ENCODE peak calls at places on chromosomes 4 and X, in four cellular contexts. One of them, this sample, is unnamed.

GRCh38 chr4:140186651-140187315 is 32.8 kb upstream of the MAML3 start:
- DNase-seq in body of pancreas: peak; percentile 34
- DNase-seq in psoas muscle: no peak
- DNase-seq in left ventricle myocardium inferior: no peak
- DNase-seq in this sample: no peak

GRCh38 chr4:54400802-54401201 is 171.7 kb downstream of the PDGFRA start:
- DNase-seq in body of pancreas: no peak
- DNase-seq in psoas muscle: no peak
- DNase-seq in left ventricle myocardium inferior: no peak
- DNase-seq in this sample: no peak

GRCh38 chr4:33467291-33467690 is 2747.1 kb downstream of the PCDH7 start:
- DNase-seq in left ventricle myocardium inferior: no peak
- DNase-seq in body of pancreas: no peak
- DNase-seq in psoas muscle: no peak
- DNase-seq in this sample: no peak

GRCh38 chr4:109873791-109874514 is 26.0 kb downstream of the LRIT3 start:
- DNase-seq in psoas muscle: no peak
- DNase-seq in left ventricle myocardium inferior: no peak
- DNase-seq in body of pancreas: peak; percentile 39
- DNase-seq in this sample: no peak

GRCh38 chr4:139599594-139600374 is 43.8 kb upstream of the SETD7 start:
- DNase-seq in body of pancreas: no peak
- DNase-seq in left ventricle myocardium inferior: no peak
- DNase-seq in psoas muscle: no peak
- DNase-seq in this sample: no peak

GRCh38 chr4:141391293-141391692 is 170.6 kb downstream of the ZNF330 start:
- DNase-seq in body of pancreas: no peak
- DNase-seq in left ventricle myocardium inferior: no peak
- DNase-seq in psoas muscle: no peak
- DNase-seq in this sample: no peak

GRCh38 chr4:88514557-88515511 is 8.7 kb downstream of the PYURF start:
- DNase-seq in left ventricle myocardium inferior: no peak
- DNase-seq in body of pancreas: peak; percentile 25
- DNase-seq in psoas muscle: no peak
- DNase-seq in this sample: no peak

GRCh38 chrX:45774961-45775360 is 574.3 kb upstream of the DIPK2B start:
- DNase-seq in body of pancreas: no peak
- DNase-seq in left ventricle myocardium inferior: no peak
- DNase-seq in psoas muscle: no peak
- DNase-seq in this sample: no peak

GRCh38 chrX:135396109-135396508 is 25.6 kb upstream of the SMIM10L2A start:
- DNase-seq in body of pancreas: no peak
- DNase-seq in psoas muscle: no peak
- DNase-seq in left ventricle myocardium inferior: no peak
- DNase-seq in this sample: no peak

GRCh38 chr4:147059064-147059731 is 113.5 kb upstream of the TTC29 start:
- DNase-seq in body of pancreas: no peak
- DNase-seq in left ventricle myocardium inferior: no peak
- DNase-seq in psoas muscle: no peak
- DNase-seq in this sample: no peak

GRCh38 chr4:4574052-4574451 is 32.2 kb upstream of the STX18 start:
- DNase-seq in psoas muscle: no peak
- DNase-seq in body of pancreas: no peak
- DNase-seq in left ventricle myocardium inferior: no peak
- DNase-seq in this sample: no peak

GRCh38 chr4:153349206-153349805 is 4.8 kb downstream of the MND1 start:
- DNase-seq in left ventricle myocardium inferior: no peak
- DNase-seq in psoas muscle: no peak
- DNase-seq in body of pancreas: no peak
- DNase-seq in this sample: no peak

GRCh38 chrX:123167621-123168020 is 16.5 kb upstream of the GRIA3 start:
- DNase-seq in left ventricle myocardium inferior: no peak
- DNase-seq in body of pancreas: no peak
- DNase-seq in psoas muscle: no peak
- DNase-seq in this sample: no peak

GRCh38 chr4:75705198-75705712 is 19.1 kb upstream of the USO1 start:
- DNase-seq in body of pancreas: no peak
- DNase-seq in left ventricle myocardium inferior: no peak
- DNase-seq in psoas muscle: no peak
- DNase-seq in this sample: no peak

GRCh38 chr4:127048371-127049085 is 584.2 kb upstream of the INTU start:
- DNase-seq in left ventricle myocardium inferior: no peak
- DNase-seq in psoas muscle: no peak
- DNase-seq in body of pancreas: no peak
- DNase-seq in this sample: no peak

GRCh38 chr4:124037236-124037635 is 640.6 kb downstream of the SPRY1 start:
- DNase-seq in psoas muscle: no peak
- DNase-seq in body of pancreas: no peak
- DNase-seq in left ventricle myocardium inferior: no peak
- DNase-seq in this sample: no peak

GRCh38 chrX:154327026-154327820 is 31.6 kb downstream of the TKTL1 start:
- DNase-seq in body of pancreas: peak; percentile 32
- DNase-seq in psoas muscle: no peak
- DNase-seq in left ventricle myocardium inferior: no peak
- DNase-seq in this sample: peak; percentile 87

GRCh38 chr4:166239354-166239753 is 366.3 kb downstream of the TLL1 start:
- DNase-seq in left ventricle myocardium inferior: no peak
- DNase-seq in body of pancreas: no peak
- DNase-seq in psoas muscle: no peak
- DNase-seq in this sample: no peak

GRCh38 chr4:87838207-87838606 is 5.4 kb downstream of the MEPE start:
- DNase-seq in psoas muscle: no peak
- DNase-seq in body of pancreas: no peak
- DNase-seq in left ventricle myocardium inferior: no peak
- DNase-seq in this sample: no peak

GRCh38 chr4:119823891-119824290 is 195.3 kb upstream of the PDE5A start:
- DNase-seq in body of pancreas: no peak
- DNase-seq in psoas muscle: no peak
- DNase-seq in left ventricle myocardium inferior: no peak
- DNase-seq in this sample: no peak

GRCh38 chr4:3303840-3304715 is 11.3 kb downstream of the RGS12 start:
- DNase-seq in body of pancreas: no peak
- DNase-seq in left ventricle myocardium inferior: no peak
- DNase-seq in psoas muscle: no peak
- DNase-seq in this sample: no peak

GRCh38 chr4:54967289-54967688 is 158.1 kb downstream of the KDR start:
- DNase-seq in body of pancreas: no peak
- DNase-seq in left ventricle myocardium inferior: no peak
- DNase-seq in psoas muscle: no peak
- DNase-seq in this sample: no peak

GRCh38 chrX:45758738-45759397 is 558.2 kb upstream of the DIPK2B start:
- DNase-seq in left ventricle myocardium inferior: no peak
- DNase-seq in psoas muscle: no peak
- DNase-seq in body of pancreas: no peak
- DNase-seq in this sample: peak; percentile 80

GRCh38 chr4:32002037-32002747 is 1282.0 kb downstream of the PCDH7 start:
- DNase-seq in body of pancreas: no peak
- DNase-seq in psoas muscle: no peak
- DNase-seq in left ventricle myocardium inferior: no peak
- DNase-seq in this sample: no peak

GRCh38 chrX:96776966-96777365 is 92.3 kb downstream of the DIAPH2 start:
- DNase-seq in body of pancreas: no peak
- DNase-seq in left ventricle myocardium inferior: no peak
- DNase-seq in psoas muscle: no peak
- DNase-seq in this sample: no peak

GRCh38 chr4:33998204-33998603 is 2246.1 kb downstream of the ARAP2 start:
- DNase-seq in psoas muscle: no peak
- DNase-seq in left ventricle myocardium inferior: no peak
- DNase-seq in body of pancreas: no peak
- DNase-seq in this sample: no peak

GRCh38 chr4:127997534-127998388 is 32.6 kb downstream of the ABHD18 start:
- DNase-seq in psoas muscle: no peak
- DNase-seq in left ventricle myocardium inferior: no peak
- DNase-seq in body of pancreas: peak; percentile 39
- DNase-seq in this sample: peak; percentile 61

GRCh38 chr4:101599620-101600019 is 190.9 kb upstream of the BANK1 start:
- DNase-seq in psoas muscle: no peak
- DNase-seq in left ventricle myocardium inferior: no peak
- DNase-seq in body of pancreas: no peak
- DNase-seq in this sample: no peak

GRCh38 chrX:11666180-11666579 is 460 bp upstream of the ARHGAP6 start:
- DNase-seq in left ventricle myocardium inferior: no peak
- DNase-seq in body of pancreas: no peak
- DNase-seq in psoas muscle: peak; percentile 54
- DNase-seq in this sample: no peak

DNA sequence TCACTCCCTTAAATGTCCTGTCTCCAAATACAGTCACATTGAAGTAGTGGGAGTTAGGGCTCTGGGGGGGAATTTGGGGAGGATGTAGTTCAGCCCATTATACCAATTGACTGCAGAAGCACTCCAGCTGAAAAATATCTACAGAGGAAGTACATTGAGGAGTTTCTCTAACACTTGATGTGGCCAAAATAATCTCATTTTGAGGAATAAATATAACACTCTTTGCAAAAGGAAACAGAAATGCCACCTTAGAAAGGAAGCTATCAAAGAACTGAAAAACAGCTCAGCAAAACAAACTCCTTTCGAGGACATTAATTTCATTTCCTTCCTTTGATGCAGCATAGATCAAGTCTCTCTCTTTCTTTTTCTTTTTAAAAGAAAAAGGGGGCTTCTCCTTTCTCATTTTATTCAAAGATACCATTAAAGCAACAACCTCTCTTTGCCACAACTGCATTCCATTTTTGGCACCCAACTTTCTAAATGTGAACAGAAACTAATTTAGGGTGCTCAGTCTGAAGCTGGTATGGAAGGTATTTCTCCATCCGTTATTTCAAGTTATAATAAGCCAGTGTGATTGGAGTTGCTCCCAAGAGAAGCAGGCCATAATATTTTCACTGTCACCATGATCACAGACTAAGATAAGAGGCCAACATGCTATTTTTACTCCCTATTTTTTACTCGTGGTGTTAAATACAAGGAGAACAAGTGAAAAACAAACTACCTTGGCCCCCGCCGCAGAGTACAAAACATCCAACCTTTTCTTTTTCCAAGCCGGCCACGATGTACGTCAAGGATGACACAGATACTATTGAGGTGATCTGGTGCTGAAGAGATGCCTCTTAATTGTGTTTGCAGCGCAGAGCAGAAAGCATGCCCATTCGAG is 230.4 kb upstream of the GATB start:
- DNase-seq in body of pancreas: no peak
- DNase-seq in left ventricle myocardium inferior: no peak
- DNase-seq in psoas muscle: no peak
- DNase-seq in this sample: no peak
- H3K27ac ChIP-seq in body of pancreas: no peak overlapping the region
- H3K27ac ChIP-seq in left ventricle myocardium inferior: peak overlapping the region; percentile 60
- H3K27ac ChIP-seq in psoas muscle: no peak overlapping the region
- H3K27ac ChIP-seq in this sample: peak overlapping the region; percentile 58

DNA sequence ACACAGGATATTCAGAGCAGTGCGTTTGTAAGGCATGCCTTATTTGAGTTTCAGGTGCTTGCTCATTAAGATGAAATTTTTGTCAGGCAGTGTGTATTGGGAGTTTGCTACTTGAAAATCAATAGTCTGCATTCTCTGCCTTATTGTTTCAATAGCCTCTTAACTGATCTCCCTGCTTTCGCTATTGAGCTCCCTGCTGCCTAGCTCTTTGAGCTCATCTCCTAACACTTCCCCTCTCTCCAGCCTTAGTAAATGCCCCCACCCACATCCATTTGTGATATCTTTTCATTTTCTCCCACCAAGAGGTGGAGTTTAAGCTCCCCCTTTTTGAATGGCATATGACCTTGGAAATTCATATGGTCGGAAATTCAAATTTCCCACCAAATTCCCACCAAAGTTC is 256.6 kb downstream of the IL1RAPL1 start:
- DNase-seq in left ventricle myocardium inferior: no peak
- DNase-seq in psoas muscle: no peak
- DNase-seq in body of pancreas: no peak
- DNase-seq in this sample: no peak
- H3K4me3 ChIP-seq in left ventricle myocardium inferior: no peak overlapping the region
- H3K4me3 ChIP-seq in psoas muscle: no peak overlapping the region
- H3K4me3 ChIP-seq in body of pancreas: no peak overlapping the region
- H3K4me3 ChIP-seq in this sample: no peak overlapping the region

DNA sequence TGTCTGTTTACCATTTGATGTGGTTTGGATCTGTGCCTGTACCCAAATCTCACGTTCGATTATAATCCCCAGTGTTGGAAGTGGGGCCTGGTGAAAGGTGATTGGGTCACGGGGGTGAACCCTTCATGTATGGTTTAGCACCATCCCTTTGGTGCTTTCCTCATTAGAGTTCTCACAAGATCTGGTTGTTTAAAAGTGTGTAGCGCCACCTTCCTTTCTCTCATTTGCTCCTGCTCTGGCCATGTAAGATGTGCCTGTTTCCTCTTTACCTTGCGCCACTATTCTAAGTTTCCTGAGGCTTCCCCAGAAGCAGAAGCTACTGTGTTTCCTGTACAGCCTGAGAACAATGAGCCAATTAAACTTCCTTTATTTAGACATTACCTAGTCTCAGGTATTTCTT is 610.7 kb upstream of the ADGRL3 start:
- DNase-seq in psoas muscle: no peak
- DNase-seq in body of pancreas: no peak
- DNase-seq in left ventricle myocardium inferior: no peak
- DNase-seq in this sample: no peak
- H3K27ac ChIP-seq in psoas muscle: no peak overlapping the region
- H3K27ac ChIP-seq in body of pancreas: no peak overlapping the region
- H3K27ac ChIP-seq in left ventricle myocardium inferior: no peak overlapping the region
- H3K27ac ChIP-seq in this sample: no peak overlapping the region

DNA sequence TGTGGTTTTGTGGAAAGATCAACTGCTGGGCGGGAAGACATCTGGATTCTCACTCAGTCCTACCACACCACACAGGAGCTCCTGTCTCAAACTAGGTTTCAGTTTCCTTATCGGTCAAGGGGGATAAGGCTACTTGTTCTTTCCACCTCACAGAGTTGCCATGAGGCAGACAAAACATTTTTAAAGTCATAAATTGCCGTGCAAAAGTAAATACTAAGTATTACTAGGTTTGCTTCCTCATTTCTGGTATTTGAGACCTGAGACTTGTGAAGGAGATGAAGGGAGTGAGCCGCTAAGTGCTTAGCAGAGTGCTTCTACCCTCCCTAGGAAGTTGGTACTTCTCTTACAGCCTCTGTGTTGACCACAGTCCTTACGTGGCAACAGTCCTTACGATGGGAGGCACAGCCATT is 1.5 kb downstream of the LAP3 start:
- DNase-seq in left ventricle myocardium inferior: no peak
- DNase-seq in body of pancreas: no peak
- DNase-seq in psoas muscle: no peak
- DNase-seq in this sample: peak; percentile 19
- H3K4me3 ChIP-seq in left ventricle myocardium inferior: peak overlapping the region; percentile 97
- H3K4me3 ChIP-seq in body of pancreas: no peak overlapping the region
- H3K4me3 ChIP-seq in psoas muscle: peak overlapping the region; percentile 78
- H3K4me3 ChIP-seq in this sample: peak overlapping the region; percentile 94

GRCh38 chr4:1960170-1960825 is 48.5 kb downstream of the NELFA start:
- DNase-seq in left ventricle myocardium inferior: no peak
- DNase-seq in psoas muscle: no peak
- DNase-seq in body of pancreas: no peak
- DNase-seq in this sample: no peak
- H3K27ac ChIP-seq in left ventricle myocardium inferior: peak overlapping the region; percentile 28
- H3K27ac ChIP-seq in psoas muscle: no peak overlapping the region
- H3K27ac ChIP-seq in body of pancreas: no peak overlapping the region
- H3K27ac ChIP-seq in this sample: no peak overlapping the region

DNA sequence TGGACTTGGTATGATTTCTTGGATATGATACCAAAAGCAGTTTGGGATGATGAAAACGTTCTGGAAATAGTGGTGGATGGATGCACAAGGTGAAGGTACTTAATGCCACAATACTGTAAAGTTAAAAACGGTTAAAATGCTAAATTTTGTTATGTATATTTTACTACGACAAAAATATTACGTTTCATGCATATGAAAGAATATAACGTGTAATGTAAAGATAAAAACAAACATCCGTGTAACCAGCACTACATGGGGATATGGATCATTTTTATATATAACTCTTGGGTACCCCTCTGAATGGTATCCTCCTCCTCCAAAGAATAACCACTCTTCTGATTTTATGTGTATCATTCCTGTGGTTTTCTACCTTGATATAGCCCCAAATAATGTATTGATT is 862 bp upstream of the CENPU start:
- DNase-seq in psoas muscle: no peak
- DNase-seq in left ventricle myocardium inferior: no peak
- DNase-seq in body of pancreas: no peak
- DNase-seq in this sample: no peak
- H3K4me3 ChIP-seq in psoas muscle: peak overlapping the region; percentile 97
- H3K4me3 ChIP-seq in left ventricle myocardium inferior: peak overlapping the region; percentile 74
- H3K4me3 ChIP-seq in body of pancreas: no peak overlapping the region
- H3K4me3 ChIP-seq in this sample: peak overlapping the region; percentile 83